ENCODE peak calls at places on chromosomes 4 and X, in eight cellular contexts. C, W, R, E, A, Y, P and B are unnamed samples.

GRCh38 chr4:174596513-174596912 is 74.2 kb upstream of the HPGD start:
- DNase-seq in W (no peak), P (no peak), Y (no peak), A (no peak), E (no peak), R (no peak), C (no peak), B (no peak)

GRCh38 chr4:141132689-141133145 is 552 bp downstream of the RNF150 start:
- DNase-seq in A (peak; percentile 16), Y (no peak), W (no peak), P (no peak), R (no peak), E (no peak), C (peak; percentile 36), B (no peak)

GRCh38 chrX:109619816-109620215 is 5.2 kb downstream of the KCNE5 start:
- DNase-seq in R (no peak), A (no peak), C (no peak), Y (no peak), P (no peak), E (no peak), W (no peak), B (no peak)

GRCh38 chr4:72110886-72111285 is 79.1 kb downstream of the NPFFR2 start:
- DNase-seq in P (no peak), Y (no peak), E (no peak), A (no peak), R (peak; percentile 21), W (no peak), C (no peak), B (no peak)

GRCh38 chr4:96472103-96472867 is 632.4 kb downstream of the PDHA2 start:
- DNase-seq in P (no peak), E (no peak), R (peak; percentile 55), Y (no peak), C (no peak), A (peak; percentile 11), W (no peak), B (peak; percentile 31)

GRCh38 chr4:136103616-136104015 is 1428.7 kb downstream of the PCDH18 start:
- DNase-seq in Y (no peak), E (no peak), A (no peak), W (no peak), R (no peak), C (no peak), P (no peak), B (peak; percentile 53)

GRCh38 chr4:37970702-37971101 is 10.5 kb downstream of the PTTG2 start:
- DNase-seq in A (peak; percentile 55), P (peak; percentile 45), Y (peak; percentile 39), W (no peak), E (peak; percentile 85), C (peak; percentile 37), R (peak; percentile 88), B (peak; percentile 60)

GRCh38 chrX:75107863-75108509 is 48.1 kb downstream of the ABCB7 start:
- DNase-seq in A (no peak), P (no peak), W (peak; percentile 25), C (no peak), R (peak; percentile 1), Y (no peak), E (no peak), B (no peak)

GRCh38 chrX:134423606-134424005 is 36.4 kb upstream of the HPRT1 start:
- DNase-seq in P (no peak), A (peak; percentile 49), C (peak; percentile 41), W (no peak), R (peak; percentile 28), Y (no peak), E (peak; percentile 64), B (peak; percentile 55)